ENCODE peak calls at places on chromosome 1, in four cellular contexts. J, F, S and X are unnamed samples.
A peak's percentile ranks its signal among the peaks of the same experiment; 100 is the strongest.

GRCh38 chr1:12634696-12635202 is 9.1 kb upstream of the AADACL4 start:
- DNase-seq in S (no peak), F (no peak), J (no peak), X (no peak)

GRCh38 chr1:111843177-111843576 is 87.5 kb downstream of the DDX20 start:
- DNase-seq in S (no peak), J (no peak), F (no peak), X (no peak)

GRCh38 chr1:230091473-230092231 is 24.6 kb downstream of the GALNT2 start:
- DNase-seq in S (no peak), J (peak; percentile 72), F (no peak), X (no peak)

GRCh38 chr1:115098979-115099692 is 9.8 kb upstream of the TSPAN2 start:
- DNase-seq in S (no peak), J (peak; percentile 64), F (peak; percentile 75), X (peak; percentile 21)

GRCh38 chr1:25658791-25659431 is 42.3 kb downstream of the MAN1C1 start:
- DNase-seq in J (no peak), F (no peak), S (no peak), X (peak; percentile 73)

GRCh38 chr1:40185951-40186864 is 25.0 kb downstream of the RLF start:
- DNase-seq in F (peak; percentile 91), J (peak; percentile 66), S (no peak), X (no peak)

GRCh38 chr1:1318131-1318652 is 6.3 kb downstream of the INTS11 start:
- DNase-seq in F (no peak), J (peak; percentile 96), S (no peak), X (peak; percentile 96)

GRCh38 chr1:62082456-62083363 is 111.9 kb upstream of the L1TD1 start:
- DNase-seq in F (peak; percentile 46), S (no peak), J (peak; percentile 58), X (peak; percentile 60)

GRCh38 chr1:225689882-225690459 is 37.0 kb upstream of the ENAH start:
- DNase-seq in S (no peak), F (no peak), J (peak; percentile 18), X (peak; percentile 36)

GRCh38 chr1:18962121-18962721 is 5.7 kb upstream of the IFFO2 start:
- DNase-seq in F (no peak), J (peak; percentile 88), S (no peak), X (peak; percentile 74)

GRCh38 chr1:166868639-166869038 is 7.4 kb downstream of the TADA1 start:
- DNase-seq in S (no peak), J (no peak), F (no peak), X (no peak)

GRCh38 chr1:33327587-33328325 is 6.9 kb upstream of the A3GALT2 start:
- DNase-seq in F (no peak), J (peak; percentile 98), S (no peak), X (peak; percentile 98)